ENCODE peak calls at places on chromosomes 1 and 21, in seven cellular contexts. M is progenitor cell of endocrine pancreas, A is GM12865, H is sciatic nerve, V is HFFc6, O is psoas muscle, Q is GOT3. W is an unnamed sample.

GRCh38 chr1:28886731-28887417 is 27.5 kb upstream of the EPB41 start:
- DNase-seq in M (peak), A (peak), H (peak), V (peak), O (peak), Q (peak), W (peak)

GRCh38 chr1:203072911-203073310 is 12.9 kb downstream of the MYOG start:
- DNase-seq in M (no peak), A (no peak), H (no peak), V (peak), O (no peak), Q (no peak), W (no peak)

GRCh38 chr1:57788333-57788732 is 364.5 kb upstream of the DAB1 start:
- DNase-seq in M (no peak), A (no peak), H (no peak), V (no peak), O (no peak), Q (no peak), W (no peak)

GRCh38 chr1:17632541-17633193 is 93.2 kb downstream of the ARHGEF10L start:
- DNase-seq in M (no peak), A (no peak), H (no peak), V (peak), O (no peak), Q (no peak), W (no peak)

GRCh38 chr1:29802181-29803068 is 566.1 kb downstream of the PTPRU start:
- DNase-seq in M (no peak), A (no peak), H (no peak), V (no peak), O (no peak), Q (no peak), W (no peak)

GRCh38 chr1:235160395-235160964 is 570 bp downstream of the RBM34 start:
- DNase-seq in M (no peak), A (peak), H (no peak), V (peak), O (no peak), Q (no peak), W (no peak)

GRCh38 chr1:28902738-28903137 is 11.6 kb upstream of the EPB41 start:
- DNase-seq in M (no peak), A (no peak), H (no peak), V (no peak), O (no peak), Q (no peak), W (no peak)

GRCh38 chr1:6599141-6599975 is 3.3 kb downstream of the KLHL21 start:
- DNase-seq in M (no peak), A (peak), H (no peak), V (no peak), O (peak), Q (no peak), W (no peak)

GRCh38 chr1:224510880-224511645 is 76.5 kb upstream of the WDR26 start:
- DNase-seq in M (no peak), A (peak), H (no peak), V (peak), O (no peak), Q (no peak), W (no peak)

GRCh38 chr1:63920154-63921117 is 146.6 kb downstream of the ROR1 start:
- DNase-seq in M (no peak), A (no peak), H (no peak), V (peak), O (no peak), Q (no peak), W (no peak)

GRCh38 chr21:34933609-34934345 is 115.3 kb downstream of the RUNX1 start:
- DNase-seq in M (no peak), A (peak), H (no peak), V (no peak), O (no peak), Q (no peak), W (no peak)

GRCh38 chr1:225896937-225897549 is 8.1 kb upstream of the LEFTY1 start:
- DNase-seq in M (no peak), A (peak), H (no peak), V (no peak), O (peak), Q (no peak), W (no peak)

GRCh38 chr1:52057245-52057644 is 1.1 kb downstream of the BTF3L4 start:
- DNase-seq in M (no peak), A (no peak), H (no peak), V (no peak), O (no peak), Q (no peak), W (no peak)

GRCh38 chr1:227016990-227017389 is 76.9 kb downstream of the COQ8A start:
- DNase-seq in M (no peak), A (no peak), H (no peak), V (no peak), O (no peak), Q (no peak), W (no peak)

GRCh38 chr1:55071477-55071876 is 32.1 kb downstream of the PCSK9 start:
- DNase-seq in M (no peak), A (no peak), H (no peak), V (peak), O (no peak), Q (no peak), W (peak)

GRCh38 chr1:174114788-174115448 is 44.4 kb upstream of the RABGAP1L start:
- DNase-seq in M (no peak), A (peak), H (no peak), V (peak), O (no peak), Q (no peak), W (peak)

W was measured in endothelial cell.